ENCODE peak calls at places on chromosomes 12 and 14, in five cellular contexts. S is RKO, D is neural crest cell, X is NCI-H2081, Q is AG20443. V is an unnamed sample.
A peak's percentile ranks its signal among the peaks of the same experiment; 100 is the strongest.

GRCh38 chr12:56158926-56159461 is 835 bp downstream of the MYL6 start:
- DNase-seq in S (peak; percentile 86), D (peak; percentile 43), X (no peak), Q (peak; percentile 78), V (peak; percentile 51)

GRCh38 chr12:13437541-13437940 is 241.0 kb downstream of the EMP1 start:
- DNase-seq in S (no peak), D (no peak), X (no peak), Q (no peak), V (no peak)

GRCh38 chr14:23185046-23185445 is 1.6 kb upstream of the SLC7A8 start:
- DNase-seq in S (peak; percentile 12), D (no peak), X (no peak), Q (no peak), V (no peak)

GRCh38 chr12:19794116-19794515 is 354.8 kb downstream of the AEBP2 start:
- DNase-seq in S (no peak), D (no peak), X (no peak), Q (no peak), V (no peak)

GRCh38 chr12:1857086-1857485 is 36.7 kb downstream of the LRTM2 start:
- DNase-seq in S (no peak), D (no peak), X (no peak), Q (no peak), V (no peak)

GRCh38 chr14:61662437-61663311 is 32.6 kb upstream of the HIF1A start:
- DNase-seq in S (peak; percentile 22), D (no peak), X (no peak), Q (peak; percentile 47), V (no peak)

GRCh38 chr14:25394356-25394755 is 344.4 kb upstream of the STXBP6 start:
- DNase-seq in S (no peak), D (no peak), X (no peak), Q (no peak), V (no peak)

GRCh38 chr12:93704625-93705024 is 27.4 kb downstream of the CRADD start:
- DNase-seq in S (no peak), D (no peak), X (no peak), Q (no peak), V (no peak)

V was measured in mesothelial cell of epicardium.